ENCODE peak calls at places on chromosomes 12 and 14, in eight cellular contexts. One of them, this sample, is unnamed.
A peak's percentile ranks its signal among the peaks of the same experiment; 100 is the strongest.

GRCh38 chr12:89695100-89695499 is 13.5 kb downstream of the ATP2B1 start:
- DNase-seq in endothelial cell of umbilical vein: peak; percentile 38
- DNase-seq in adrenal gland: no peak
- DNase-seq in IMR-90: peak; percentile 77
- DNase-seq in A549: no peak
- DNase-seq in Peyer's patch: no peak
- DNase-seq in HCT116: no peak
- DNase-seq in heart left ventricle: no peak
- DNase-seq in this sample: no peak

GRCh38 chr12:9367201-9367600 is 159.0 kb upstream of the PZP start:
- DNase-seq in endothelial cell of umbilical vein: no peak
- DNase-seq in adrenal gland: no peak
- DNase-seq in IMR-90: no peak
- DNase-seq in A549: no peak
- DNase-seq in Peyer's patch: no peak
- DNase-seq in HCT116: no peak
- DNase-seq in heart left ventricle: no peak
- DNase-seq in this sample: no peak

GRCh38 chr12:6840428-6841138 is at the start of gene GNB3:
- DNase-seq in endothelial cell of umbilical vein: no peak
- DNase-seq in adrenal gland: no peak
- DNase-seq in IMR-90: no peak
- DNase-seq in A549: no peak
- DNase-seq in Peyer's patch: no peak
- DNase-seq in HCT116: no peak
- DNase-seq in heart left ventricle: peak; percentile 62
- DNase-seq in this sample: no peak

GRCh38 chr12:21429994-21430393 is 7.5 kb upstream of the PYROXD1 start:
- DNase-seq in endothelial cell of umbilical vein: no peak
- DNase-seq in adrenal gland: no peak
- DNase-seq in IMR-90: no peak
- DNase-seq in A549: no peak
- DNase-seq in Peyer's patch: no peak
- DNase-seq in HCT116: no peak
- DNase-seq in heart left ventricle: no peak
- DNase-seq in this sample: no peak

GRCh38 chr12:15732341-15733061 is 56.7 kb downstream of the EPS8 start:
- DNase-seq in endothelial cell of umbilical vein: no peak
- DNase-seq in adrenal gland: no peak
- DNase-seq in IMR-90: no peak
- DNase-seq in A549: no peak
- DNase-seq in Peyer's patch: no peak
- DNase-seq in HCT116: peak; percentile 26
- DNase-seq in heart left ventricle: no peak
- DNase-seq in this sample: no peak

GRCh38 chr14:101506921-101507300 is 54.4 kb upstream of the DIO3 start:
- DNase-seq in endothelial cell of umbilical vein: no peak
- DNase-seq in adrenal gland: no peak
- DNase-seq in IMR-90: no peak
- DNase-seq in A549: no peak
- DNase-seq in Peyer's patch: peak; percentile 40
- DNase-seq in HCT116: no peak
- DNase-seq in heart left ventricle: peak; percentile 48
- DNase-seq in this sample: peak; percentile 5

GRCh38 chr12:25957898-25958253 is 606 bp upstream of the RASSF8 start:
- DNase-seq in endothelial cell of umbilical vein: peak; percentile 93
- DNase-seq in adrenal gland: no peak
- DNase-seq in IMR-90: peak; percentile 82
- DNase-seq in A549: peak; percentile 27
- DNase-seq in Peyer's patch: no peak
- DNase-seq in HCT116: no peak
- DNase-seq in heart left ventricle: no peak
- DNase-seq in this sample: no peak

GRCh38 chr14:56150645-56151345 is 32.6 kb downstream of the PELI2 start:
- DNase-seq in endothelial cell of umbilical vein: no peak
- DNase-seq in adrenal gland: no peak
- DNase-seq in IMR-90: no peak
- DNase-seq in A549: no peak
- DNase-seq in Peyer's patch: no peak
- DNase-seq in HCT116: no peak
- DNase-seq in heart left ventricle: no peak
- DNase-seq in this sample: no peak

GRCh38 chr12:105337391-105337790 is 6.9 kb downstream of the C12orf75 start:
- DNase-seq in endothelial cell of umbilical vein: no peak
- DNase-seq in adrenal gland: no peak
- DNase-seq in IMR-90: no peak
- DNase-seq in A549: no peak
- DNase-seq in Peyer's patch: no peak
- DNase-seq in HCT116: no peak
- DNase-seq in heart left ventricle: no peak
- DNase-seq in this sample: no peak

GRCh38 chr14:32129124-32129523 is 52.0 kb downstream of the ARHGAP5 start:
- DNase-seq in endothelial cell of umbilical vein: no peak
- DNase-seq in adrenal gland: no peak
- DNase-seq in IMR-90: peak; percentile 58
- DNase-seq in A549: peak; percentile 24
- DNase-seq in Peyer's patch: no peak
- DNase-seq in HCT116: no peak
- DNase-seq in heart left ventricle: no peak
- DNase-seq in this sample: no peak

GRCh38 chr14:89336338-89336737 is 80.7 kb downstream of the FOXN3 start:
- DNase-seq in endothelial cell of umbilical vein: no peak
- DNase-seq in adrenal gland: no peak
- DNase-seq in IMR-90: no peak
- DNase-seq in A549: no peak
- DNase-seq in Peyer's patch: no peak
- DNase-seq in HCT116: no peak
- DNase-seq in heart left ventricle: no peak
- DNase-seq in this sample: no peak

GRCh38 chr14:73759183-73759713 is 45.1 kb upstream of the PNMA1 start:
- DNase-seq in endothelial cell of umbilical vein: peak; percentile 49
- DNase-seq in adrenal gland: peak; percentile 62
- DNase-seq in IMR-90: peak; percentile 50
- DNase-seq in A549: no peak
- DNase-seq in Peyer's patch: peak; percentile 83
- DNase-seq in HCT116: no peak
- DNase-seq in heart left ventricle: peak; percentile 93
- DNase-seq in this sample: peak; percentile 74

GRCh38 chr12:93243689-93244513 is 133.8 kb upstream of the NUDT4 start:
- DNase-seq in endothelial cell of umbilical vein: peak; percentile 24
- DNase-seq in adrenal gland: peak; percentile 57
- DNase-seq in IMR-90: peak; percentile 78
- DNase-seq in A549: no peak
- DNase-seq in Peyer's patch: no peak
- DNase-seq in HCT116: no peak
- DNase-seq in heart left ventricle: no peak
- DNase-seq in this sample: peak; percentile 56

GRCh38 chr12:119071638-119072231 is 90.4 kb downstream of the SRRM4 start:
- DNase-seq in endothelial cell of umbilical vein: no peak
- DNase-seq in adrenal gland: no peak
- DNase-seq in IMR-90: no peak
- DNase-seq in A549: no peak
- DNase-seq in Peyer's patch: no peak
- DNase-seq in HCT116: no peak
- DNase-seq in heart left ventricle: no peak
- DNase-seq in this sample: no peak

GRCh38 chr12:103632554-103633216 is 45.6 kb downstream of the STAB2 start:
- DNase-seq in endothelial cell of umbilical vein: peak; percentile 64
- DNase-seq in adrenal gland: peak; percentile 77
- DNase-seq in IMR-90: peak; percentile 33
- DNase-seq in A549: peak; percentile 52
- DNase-seq in Peyer's patch: peak; percentile 61
- DNase-seq in HCT116: peak; percentile 57
- DNase-seq in heart left ventricle: peak; percentile 63
- DNase-seq in this sample: peak; percentile 72

GRCh38 chr14:102545461-102546265 is 36.1 kb upstream of the ANKRD9 start:
- DNase-seq in endothelial cell of umbilical vein: no peak
- DNase-seq in adrenal gland: no peak
- DNase-seq in IMR-90: peak; percentile 17
- DNase-seq in A549: no peak
- DNase-seq in Peyer's patch: peak; percentile 72
- DNase-seq in HCT116: no peak
- DNase-seq in heart left ventricle: no peak
- DNase-seq in this sample: no peak

GRCh38 chr12:131194166-131194565 is 240.5 kb downstream of the ADGRD1 start:
- DNase-seq in endothelial cell of umbilical vein: no peak
- DNase-seq in adrenal gland: no peak
- DNase-seq in IMR-90: no peak
- DNase-seq in A549: peak; percentile 13
- DNase-seq in Peyer's patch: no peak
- DNase-seq in HCT116: peak; percentile 24
- DNase-seq in heart left ventricle: no peak
- DNase-seq in this sample: no peak

DNA sequence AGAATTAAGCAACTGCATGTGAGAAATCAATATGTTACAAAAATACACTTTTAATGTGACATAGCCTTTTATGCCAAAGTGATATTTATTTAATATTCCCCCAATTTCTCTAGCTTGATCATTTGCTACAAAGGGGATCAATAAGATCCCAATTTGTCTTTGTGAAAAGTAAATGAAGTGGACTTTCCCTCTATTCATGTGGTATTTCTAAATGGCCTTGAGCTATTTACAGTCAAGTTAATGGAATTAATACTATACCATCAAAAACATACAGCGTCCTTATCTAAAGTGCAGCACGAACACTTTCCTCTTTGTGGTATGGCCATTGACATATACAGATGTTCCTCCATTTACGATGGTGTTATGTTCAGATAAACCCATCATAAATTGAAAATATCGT is 23.2 kb downstream of the CFL2 start:
- DNase-seq in endothelial cell of umbilical vein: no peak
- DNase-seq in adrenal gland: no peak
- DNase-seq in IMR-90: no peak
- DNase-seq in A549: no peak
- DNase-seq in Peyer's patch: no peak
- DNase-seq in HCT116: no peak
- DNase-seq in heart left ventricle: no peak
- DNase-seq in this sample: no peak
- TF ChIP-seq CTCF in endothelial cell of umbilical vein: no peak
- TF ChIP-seq CTCF in adrenal gland: no peak
- TF ChIP-seq CTCF in IMR-90: no peak
- TF ChIP-seq CTCF in A549: no peak
- TF ChIP-seq CTCF in Peyer's patch: no peak
- TF ChIP-seq CTCF in HCT116: no peak
- TF ChIP-seq CTCF in heart left ventricle: no peak
- TF ChIP-seq CTCF in this sample: no peak

DNA sequence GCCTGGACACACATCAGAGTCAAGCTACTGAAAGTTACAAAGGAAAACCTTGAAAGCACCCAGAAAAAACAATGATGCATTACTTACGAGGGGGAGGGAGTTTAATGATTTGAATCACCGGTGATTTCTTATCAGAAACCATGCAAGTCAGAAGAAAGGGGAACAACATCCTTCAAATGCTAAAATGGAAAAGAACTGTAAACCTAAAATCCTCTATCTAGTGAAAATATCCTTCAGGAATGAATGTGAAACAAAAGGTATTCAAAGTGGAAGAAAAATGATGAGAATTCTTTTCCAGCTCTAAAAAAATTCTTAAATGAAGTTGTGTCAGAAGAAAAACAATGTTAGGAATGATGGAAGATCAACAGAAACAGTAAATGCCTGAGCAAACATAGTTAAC is 16.8 kb downstream of the SCAF11 start:
- DNase-seq in endothelial cell of umbilical vein: peak; percentile 80
- DNase-seq in adrenal gland: no peak
- DNase-seq in IMR-90: peak; percentile 22
- DNase-seq in A549: no peak
- DNase-seq in Peyer's patch: no peak
- DNase-seq in HCT116: no peak
- DNase-seq in heart left ventricle: no peak
- DNase-seq in this sample: no peak
- H3K4me1 ChIP-seq in endothelial cell of umbilical vein: peaks cover 11% of the 10 kb centered on the region
- H3K4me1 ChIP-seq in adrenal gland: peaks cover 61% of the 10 kb centered on the region
- H3K4me1 ChIP-seq in IMR-90: peaks cover 13% of the 10 kb centered on the region
- H3K4me1 ChIP-seq in A549: peaks cover 17% of the 10 kb centered on the region
- H3K4me1 ChIP-seq in Peyer's patch: no peaks in the 10 kb centered on the region
- H3K4me1 ChIP-seq in HCT116: no peaks in the 10 kb centered on the region
- H3K4me1 ChIP-seq in heart left ventricle: peaks cover 93% of the 10 kb centered on the region
- H3K4me1 ChIP-seq in this sample: peaks cover 41% of the 10 kb centered on the region

GRCh38 chr12:95072900-95073697 is at the start of gene NR2C1:
- DNase-seq in endothelial cell of umbilical vein: peak; percentile 91
- DNase-seq in adrenal gland: peak; percentile 95
- DNase-seq in IMR-90: peak; percentile 92
- DNase-seq in A549: peak; percentile 99
- DNase-seq in Peyer's patch: peak; percentile 89
- DNase-seq in HCT116: peak; percentile 91
- DNase-seq in heart left ventricle: peak; percentile 96
- DNase-seq in this sample: peak; percentile 95
- TF ChIP-seq POLR2A in endothelial cell of umbilical vein: peak; percentile 47
- TF ChIP-seq POLR2A in adrenal gland: peak; percentile 50
- TF ChIP-seq POLR2A in IMR-90: peak; percentile 39
- TF ChIP-seq POLR2A in A549: peak; percentile 36
- TF ChIP-seq POLR2A in Peyer's patch: no peak
- TF ChIP-seq POLR2A in HCT116: peak; percentile 52
- TF ChIP-seq POLR2A in heart left ventricle: peak; percentile 57
- TF ChIP-seq POLR2A in this sample: peak; percentile 48

GRCh38 chr14:70640938-70641547 is 673 bp upstream of the TTC9 start:
- DNase-seq in endothelial cell of umbilical vein: peak; percentile 6
- DNase-seq in adrenal gland: peak; percentile 48
- DNase-seq in IMR-90: peak; percentile 58
- DNase-seq in A549: peak; percentile 61
- DNase-seq in Peyer's patch: peak; percentile 54
- DNase-seq in HCT116: no peak
- DNase-seq in heart left ventricle: peak; percentile 62
- DNase-seq in this sample: peak; percentile 61
- TF ChIP-seq CTCF in endothelial cell of umbilical vein: no peak
- TF ChIP-seq CTCF in adrenal gland: no peak
- TF ChIP-seq CTCF in IMR-90: no peak
- TF ChIP-seq CTCF in A549: no peak
- TF ChIP-seq CTCF in Peyer's patch: no peak
- TF ChIP-seq CTCF in HCT116: no peak
- TF ChIP-seq CTCF in heart left ventricle: no peak
- TF ChIP-seq CTCF in this sample: no peak

GRCh38 chr14:61640834-61641170 is 54.5 kb upstream of the HIF1A start:
- DNase-seq in endothelial cell of umbilical vein: no peak
- DNase-seq in adrenal gland: no peak
- DNase-seq in IMR-90: no peak
- DNase-seq in A549: no peak
- DNase-seq in Peyer's patch: no peak
- DNase-seq in HCT116: no peak
- DNase-seq in heart left ventricle: no peak
- DNase-seq in this sample: no peak
- H3K4me1 ChIP-seq in endothelial cell of umbilical vein: no peaks in the 10 kb centered on the region
- H3K4me1 ChIP-seq in adrenal gland: no peaks in the 10 kb centered on the region
- H3K4me1 ChIP-seq in IMR-90: peaks cover 6% of the 10 kb centered on the region
- H3K4me1 ChIP-seq in A549: peaks cover 4% of the 10 kb centered on the region
- H3K4me1 ChIP-seq in Peyer's patch: no peaks in the 10 kb centered on the region
- H3K4me1 ChIP-seq in HCT116: no peaks in the 10 kb centered on the region
- H3K4me1 ChIP-seq in heart left ventricle: peaks cover 4% of the 10 kb centered on the region
- H3K4me1 ChIP-seq in this sample: peaks cover 16% of the 10 kb centered on the region

GRCh38 chr12:67269632-67270578 is 747 bp downstream of the CAND1 start:
- DNase-seq in endothelial cell of umbilical vein: peak; percentile 43
- DNase-seq in adrenal gland: peak; percentile 58
- DNase-seq in IMR-90: no peak
- DNase-seq in A549: peak; percentile 18
- DNase-seq in Peyer's patch: peak; percentile 73
- DNase-seq in HCT116: no peak
- DNase-seq in heart left ventricle: peak; percentile 72
- DNase-seq in this sample: peak; percentile 54
- TF ChIP-seq POLR2A in endothelial cell of umbilical vein: no peak
- TF ChIP-seq POLR2A in adrenal gland: peak; percentile 61
- TF ChIP-seq POLR2A in IMR-90: peak; percentile 39
- TF ChIP-seq POLR2A in A549: peak; percentile 1
- TF ChIP-seq POLR2A in Peyer's patch: no peak
- TF ChIP-seq POLR2A in HCT116: no peak
- TF ChIP-seq POLR2A in heart left ventricle: peak; percentile 19
- TF ChIP-seq POLR2A in this sample: peak; percentile 75